ENCODE peak calls at places on chromosomes 5 and 9, in seven cellular contexts. P is tibial nerve, N is esophagus muscularis mucosa, L is Peyer's patch, U is transverse colon, Q is spleen, O is adrenal gland. E is an unnamed sample.

GRCh38 chr9:90219548-90220118 is 423.0 kb downstream of the DIRAS2 start:
- DNase-seq in O (no peak), Q (no peak), L (peak; percentile 63), P (no peak), N (no peak), U (peak; percentile 41), E (no peak)

GRCh38 chr5:9046756-9047481 is 499.0 kb downstream of the SEMA5A start:
- DNase-seq in L (no peak), P (no peak), Q (no peak), U (no peak), N (peak; percentile 64), O (peak; percentile 31), E (no peak)

GRCh38 chr5:177447066-177447610 is 524 bp downstream of the PRR7 start:
- DNase-seq in L (peak; percentile 66), N (no peak), P (no peak), U (peak; percentile 65), Q (peak; percentile 92), O (peak; percentile 53), E (no peak)

GRCh38 chr5:133967124-133967523 is 1.3 kb downstream of the C5orf15 start:
- DNase-seq in P (no peak), U (no peak), N (peak; percentile 37), O (no peak), L (no peak), Q (no peak), E (no peak)

GRCh38 chr5:143174714-143175398 is 228.6 kb downstream of the NR3C1 start:
- DNase-seq in U (no peak), Q (no peak), L (no peak), O (no peak), N (no peak), P (no peak), E (no peak)

GRCh38 chr9:37839491-37840461 is 39.2 kb downstream of the DCAF10 start:
- DNase-seq in U (no peak), N (no peak), L (no peak), O (no peak), P (no peak), Q (no peak), E (no peak)

GRCh38 chr9:121288874-121289553 is 21.1 kb downstream of the GSN start:
- DNase-seq in L (no peak), N (peak; percentile 94), Q (peak; percentile 73), O (peak; percentile 83), P (peak; percentile 47), U (peak; percentile 65), E (no peak)

GRCh38 chr9:131731237-131731995 is 8.5 kb downstream of the RAPGEF1 start:
- DNase-seq in O (no peak), N (no peak), L (no peak), P (no peak), Q (no peak), U (no peak), E (no peak)

GRCh38 chr9:115132648-115133047 is 14.7 kb upstream of the TNC start:
- DNase-seq in L (no peak), Q (no peak), P (no peak), O (no peak), N (no peak), U (no peak), E (no peak)

GRCh38 chr5:34685485-34686197 is 29.5 kb downstream of the RAI14 start:
- DNase-seq in O (no peak), U (no peak), N (no peak), L (no peak), P (no peak), Q (no peak), E (no peak)

GRCh38 chr9:76018767-76019166 is 128.3 kb downstream of the PCSK5 start:
- DNase-seq in U (no peak), O (no peak), L (no peak), P (no peak), Q (no peak), N (no peak), E (no peak)

GRCh38 chr9:93678199-93679019 is 102.0 kb downstream of the PHF2 start:
- DNase-seq in P (no peak), O (peak; percentile 17), Q (peak; percentile 65), N (peak; percentile 84), L (peak; percentile 13), U (no peak), E (no peak)

GRCh38 chr9:111356567-111357244 is 26.7 kb upstream of the OR2K2 start:
- DNase-seq in U (no peak), Q (no peak), O (peak; percentile 56), N (no peak), L (no peak), P (no peak), E (no peak)

GRCh38 chr9:134333874-134334581 is 7.8 kb downstream of the RXRA start:
- DNase-seq in N (no peak), U (no peak), O (no peak), P (no peak), Q (no peak), L (no peak), E (no peak)

GRCh38 chr5:36744041-36744677 is 132.4 kb upstream of the NIPBL start:
- DNase-seq in L (no peak), O (no peak), P (no peak), U (no peak), Q (no peak), N (no peak), E (no peak)

GRCh38 chr5:149271195-149271716 is 403 bp upstream of the AFAP1L1 start:
- DNase-seq in O (no peak), P (no peak), U (no peak), N (no peak), Q (no peak), L (no peak), E (no peak)

GRCh38 chr9:70382709-70383605 is 31.5 kb downstream of the KLF9 start:
- DNase-seq in Q (no peak), L (no peak), P (no peak), N (no peak), U (no peak), O (no peak), E (no peak)

DNA sequence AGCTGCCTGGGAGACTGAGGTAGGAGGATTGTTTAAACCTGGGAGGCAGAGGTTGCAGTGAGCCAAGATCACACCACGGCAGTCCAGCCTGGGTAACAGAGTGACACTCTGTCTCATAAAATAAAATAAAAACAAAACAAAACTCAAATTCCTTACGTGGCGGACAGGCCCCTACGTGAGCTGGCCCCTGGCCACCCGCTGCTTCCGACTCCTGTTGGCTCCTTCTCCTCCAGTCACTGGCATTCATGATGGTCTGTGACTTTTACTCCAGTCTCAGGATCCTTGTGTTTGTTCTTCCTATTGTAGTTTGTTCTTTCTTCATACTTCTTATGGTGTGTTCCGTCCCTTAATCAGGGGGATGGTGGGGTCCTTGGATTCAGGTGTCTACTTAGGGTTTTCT is 28.5 kb upstream of the ZFR start:
- DNase-seq in O (no peak), Q (no peak), N (no peak), L (no peak), U (no peak), P (no peak), E (no peak)
- H3K27me3 ChIP-seq in O (no peaks in the 10 kb centered on the region), Q (no peaks in the 10 kb centered on the region), N (no peaks in the 10 kb centered on the region), L (no peaks in the 10 kb centered on the region), U (no peaks in the 10 kb centered on the region), P (no peaks in the 10 kb centered on the region), E (no peaks in the 10 kb centered on the region)

GRCh38 chr9:88925471-88925870 is 65.8 kb upstream of the S1PR3 start:
- DNase-seq in U (no peak), N (no peak), O (no peak), P (no peak), Q (no peak), L (no peak), E (no peak)

GRCh38 chr9:88927510-88927909 is 63.8 kb upstream of the S1PR3 start:
- DNase-seq in N (no peak), L (no peak), Q (no peak), P (no peak), O (no peak), U (no peak), E (no peak)

GRCh38 chr9:88920645-88921044 is 70.6 kb upstream of the S1PR3 start:
- DNase-seq in P (no peak), Q (no peak), N (no peak), L (no peak), U (no peak), O (no peak), E (no peak)

GRCh38 chr9:88922091-88922490 is 69.2 kb upstream of the S1PR3 start:
- DNase-seq in O (no peak), N (no peak), U (peak; percentile 29), Q (no peak), L (peak; percentile 69), P (no peak), E (no peak)

DNA sequence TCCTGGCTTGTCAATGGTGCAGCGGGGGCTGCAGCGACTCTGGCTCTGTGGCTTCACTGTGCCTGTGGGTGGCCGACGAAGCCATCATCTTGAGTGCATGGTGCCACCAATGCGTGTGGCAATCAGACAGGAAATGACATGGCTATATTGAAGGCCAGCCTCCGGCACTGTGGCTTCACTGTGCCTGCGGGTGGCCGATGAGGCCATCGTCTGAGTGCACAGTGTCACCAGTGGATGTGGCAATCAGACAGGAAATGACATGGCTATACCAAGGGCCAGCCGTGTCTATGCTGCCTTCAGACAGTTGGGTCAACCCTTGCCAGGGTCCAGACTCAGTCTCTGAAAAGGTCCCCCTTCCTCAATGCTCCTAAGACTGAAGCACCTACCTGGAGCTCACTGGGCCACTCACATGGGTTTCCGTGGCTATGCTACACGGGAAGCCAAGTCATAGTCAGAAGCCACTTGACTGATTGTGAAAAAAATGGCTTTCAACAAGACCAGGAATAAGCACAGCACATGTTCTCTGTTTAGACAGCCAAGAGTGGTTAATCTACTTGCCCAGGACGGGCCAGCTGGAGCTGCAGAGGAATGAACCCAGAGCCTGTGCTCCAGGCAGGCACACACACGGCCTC is 67.5 kb upstream of the S1PR3 start:
- DNase-seq in L (no peak), Q (peak; percentile 82), P (no peak), U (no peak), O (no peak), N (no peak), E (no peak)
- TF ChIP-seq POLR2A in L (no peak), Q (no peak), P (no peak), U (no peak), O (no peak), N (no peak), E (no peak)

DNA sequence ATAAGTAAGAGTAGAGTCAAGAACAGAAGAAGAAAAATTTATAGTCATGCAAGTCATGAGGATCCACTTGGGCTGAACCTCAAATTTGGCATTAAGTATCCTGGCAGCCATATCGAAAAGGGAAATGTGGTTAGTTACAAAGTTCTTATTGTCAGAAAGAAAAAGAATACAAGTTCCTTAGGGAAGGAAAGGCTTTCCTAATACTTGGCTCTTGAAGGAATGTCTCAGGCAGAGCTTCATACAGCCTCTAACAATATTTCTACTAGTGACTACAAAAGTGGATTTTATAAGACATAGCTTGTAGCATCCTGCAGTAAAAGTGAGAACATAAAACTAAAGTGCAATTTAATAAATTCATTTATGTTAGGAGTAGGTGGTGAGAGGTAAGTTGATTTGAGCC is 45.4 kb downstream of the TMEM252 start:
- DNase-seq in U (no peak), Q (no peak), P (no peak), N (no peak), O (no peak), L (no peak), E (no peak)
- H3K27me3 ChIP-seq in U (no peaks in the 10 kb centered on the region), Q (no peaks in the 10 kb centered on the region), P (no peaks in the 10 kb centered on the region), N (no peaks in the 10 kb centered on the region), O (no peaks in the 10 kb centered on the region), L (no peaks in the 10 kb centered on the region), E (no peaks in the 10 kb centered on the region)

DNA sequence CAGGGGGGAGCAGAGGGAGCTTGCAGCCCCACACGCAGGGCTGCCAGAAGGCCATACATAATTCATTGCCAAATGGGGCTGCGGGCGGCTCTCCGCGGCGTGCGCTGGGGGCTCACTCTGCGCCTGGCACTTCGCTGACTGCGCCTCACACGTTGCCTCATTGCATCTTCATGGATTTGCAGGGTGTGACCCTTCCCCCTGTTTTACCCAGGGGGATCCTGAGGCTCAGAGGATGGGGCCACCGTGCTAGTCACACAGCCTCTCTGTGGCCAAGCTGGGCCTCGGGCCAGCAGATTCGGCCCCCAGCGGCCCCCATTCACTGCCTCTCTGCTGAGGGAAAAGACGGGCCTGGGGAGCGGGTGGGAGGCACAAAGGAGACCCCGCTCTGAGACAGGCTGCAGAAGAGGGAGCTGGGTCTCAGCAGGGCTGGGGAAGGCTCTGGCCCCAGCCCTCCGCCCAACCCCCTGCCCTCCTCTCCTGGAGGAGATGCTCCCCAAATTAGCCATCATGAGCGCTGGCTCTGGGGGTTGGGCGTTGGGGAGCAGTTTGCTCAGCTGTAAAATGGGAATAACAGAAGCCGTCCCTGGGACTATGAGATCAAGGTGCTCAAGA is 115.5 kb downstream of the C9orf50 start:
- DNase-seq in U (no peak), O (no peak), Q (peak; percentile 59), L (no peak), N (no peak), P (no peak), E (no peak)
- TF ChIP-seq POLR2A in U (no peak), O (no peak), Q (no peak), L (no peak), N (no peak), P (no peak), E (no peak)

E was measured in vagina.